ENCODE peak calls at places on chromosomes 16 and 17, in nine cellular contexts. One of them, this sample, is unnamed.
A peak's percentile ranks its signal among the peaks of the same experiment; 100 is the strongest.

GRCh38 chr17:43710101-43710500 is 48.4 kb upstream of the MEOX1 start:
- DNase-seq in stimulated activated CD4-positive, alpha-beta T cell treated with anti-CD3 and anti-CD28 coated beads, Interleukin-2, amount 100 ng/mL, for 24 hours: no peak
- DNase-seq in T-helper 2 cell: no peak
- DNase-seq in HTR-8/SVneo: no peak
- DNase-seq in adrenal gland: no peak
- DNase-seq in WTC11: no peak
- DNase-seq in EL: no peak
- DNase-seq in GF-D8: no peak
- DNase-seq in activated T-helper 9 cell treated with anti-CD3 and anti-CD28 coated beads, Interleukin-2, amount 50 U/mL, for 16 hours: no peak
- DNase-seq in this sample: no peak

GRCh38 chr17:21419299-21420239 is 43.4 kb downstream of the KCNJ12 start:
- DNase-seq in stimulated activated CD4-positive, alpha-beta T cell treated with anti-CD3 and anti-CD28 coated beads, Interleukin-2, amount 100 ng/mL, for 24 hours: no peak
- DNase-seq in T-helper 2 cell: peak; percentile 31
- DNase-seq in HTR-8/SVneo: no peak
- DNase-seq in adrenal gland: no peak
- DNase-seq in WTC11: peak; percentile 19
- DNase-seq in EL: no peak
- DNase-seq in GF-D8: no peak
- DNase-seq in activated T-helper 9 cell treated with anti-CD3 and anti-CD28 coated beads, Interleukin-2, amount 50 U/mL, for 16 hours: no peak
- DNase-seq in this sample: no peak

GRCh38 chr17:77734371-77735050 is 224.0 kb upstream of the TNRC6C start:
- DNase-seq in stimulated activated CD4-positive, alpha-beta T cell treated with anti-CD3 and anti-CD28 coated beads, Interleukin-2, amount 100 ng/mL, for 24 hours: no peak
- DNase-seq in T-helper 2 cell: no peak
- DNase-seq in HTR-8/SVneo: peak; percentile 94
- DNase-seq in adrenal gland: peak; percentile 69
- DNase-seq in WTC11: peak; percentile 47
- DNase-seq in EL: peak; percentile 68
- DNase-seq in GF-D8: no peak
- DNase-seq in activated T-helper 9 cell treated with anti-CD3 and anti-CD28 coated beads, Interleukin-2, amount 50 U/mL, for 16 hours: no peak
- DNase-seq in this sample: peak; percentile 81

GRCh38 chr16:19757026-19757425 is 39.0 kb downstream of the IQCK start:
- DNase-seq in stimulated activated CD4-positive, alpha-beta T cell treated with anti-CD3 and anti-CD28 coated beads, Interleukin-2, amount 100 ng/mL, for 24 hours: no peak
- DNase-seq in T-helper 2 cell: no peak
- DNase-seq in HTR-8/SVneo: no peak
- DNase-seq in adrenal gland: no peak
- DNase-seq in WTC11: no peak
- DNase-seq in EL: peak; percentile 4
- DNase-seq in GF-D8: no peak
- DNase-seq in activated T-helper 9 cell treated with anti-CD3 and anti-CD28 coated beads, Interleukin-2, amount 50 U/mL, for 16 hours: no peak
- DNase-seq in this sample: peak; percentile 41

GRCh38 chr16:27748868-27749546 is 199.1 kb downstream of the KATNIP start:
- DNase-seq in stimulated activated CD4-positive, alpha-beta T cell treated with anti-CD3 and anti-CD28 coated beads, Interleukin-2, amount 100 ng/mL, for 24 hours: no peak
- DNase-seq in T-helper 2 cell: no peak
- DNase-seq in HTR-8/SVneo: peak; percentile 84
- DNase-seq in adrenal gland: no peak
- DNase-seq in WTC11: peak; percentile 44
- DNase-seq in EL: peak; percentile 92
- DNase-seq in GF-D8: no peak
- DNase-seq in activated T-helper 9 cell treated with anti-CD3 and anti-CD28 coated beads, Interleukin-2, amount 50 U/mL, for 16 hours: no peak
- DNase-seq in this sample: peak; percentile 98

GRCh38 chr16:907819-908218 is 63.0 kb downstream of the LMF1 start:
- DNase-seq in stimulated activated CD4-positive, alpha-beta T cell treated with anti-CD3 and anti-CD28 coated beads, Interleukin-2, amount 100 ng/mL, for 24 hours: no peak
- DNase-seq in T-helper 2 cell: no peak
- DNase-seq in HTR-8/SVneo: no peak
- DNase-seq in adrenal gland: no peak
- DNase-seq in WTC11: no peak
- DNase-seq in EL: no peak
- DNase-seq in GF-D8: no peak
- DNase-seq in activated T-helper 9 cell treated with anti-CD3 and anti-CD28 coated beads, Interleukin-2, amount 50 U/mL, for 16 hours: no peak
- DNase-seq in this sample: no peak

GRCh38 chr17:82914375-82914774 is 74.6 kb upstream of the ZNF750 start:
- DNase-seq in stimulated activated CD4-positive, alpha-beta T cell treated with anti-CD3 and anti-CD28 coated beads, Interleukin-2, amount 100 ng/mL, for 24 hours: no peak
- DNase-seq in T-helper 2 cell: no peak
- DNase-seq in HTR-8/SVneo: no peak
- DNase-seq in adrenal gland: no peak
- DNase-seq in WTC11: no peak
- DNase-seq in EL: no peak
- DNase-seq in GF-D8: no peak
- DNase-seq in activated T-helper 9 cell treated with anti-CD3 and anti-CD28 coated beads, Interleukin-2, amount 50 U/mL, for 16 hours: no peak
- DNase-seq in this sample: peak; percentile 71

GRCh38 chr17:39144414-39144813 is 7.0 kb downstream of the PLXDC1 start:
- DNase-seq in stimulated activated CD4-positive, alpha-beta T cell treated with anti-CD3 and anti-CD28 coated beads, Interleukin-2, amount 100 ng/mL, for 24 hours: no peak
- DNase-seq in T-helper 2 cell: no peak
- DNase-seq in HTR-8/SVneo: no peak
- DNase-seq in adrenal gland: peak; percentile 51
- DNase-seq in WTC11: no peak
- DNase-seq in EL: peak; percentile 75
- DNase-seq in GF-D8: no peak
- DNase-seq in activated T-helper 9 cell treated with anti-CD3 and anti-CD28 coated beads, Interleukin-2, amount 50 U/mL, for 16 hours: no peak
- DNase-seq in this sample: peak; percentile 62

GRCh38 chr17:57762375-57762916 is 17.3 kb upstream of the CCDC182 start:
- DNase-seq in stimulated activated CD4-positive, alpha-beta T cell treated with anti-CD3 and anti-CD28 coated beads, Interleukin-2, amount 100 ng/mL, for 24 hours: no peak
- DNase-seq in T-helper 2 cell: no peak
- DNase-seq in HTR-8/SVneo: no peak
- DNase-seq in adrenal gland: no peak
- DNase-seq in WTC11: no peak
- DNase-seq in EL: no peak
- DNase-seq in GF-D8: no peak
- DNase-seq in activated T-helper 9 cell treated with anti-CD3 and anti-CD28 coated beads, Interleukin-2, amount 50 U/mL, for 16 hours: no peak
- DNase-seq in this sample: no peak

GRCh38 chr17:31508310-31509094 is 117.0 kb downstream of the RAB11FIP4 start:
- DNase-seq in stimulated activated CD4-positive, alpha-beta T cell treated with anti-CD3 and anti-CD28 coated beads, Interleukin-2, amount 100 ng/mL, for 24 hours: peak; percentile 63
- DNase-seq in T-helper 2 cell: peak; percentile 88
- DNase-seq in HTR-8/SVneo: no peak
- DNase-seq in adrenal gland: no peak
- DNase-seq in WTC11: peak; percentile 40
- DNase-seq in EL: no peak
- DNase-seq in GF-D8: peak; percentile 39
- DNase-seq in activated T-helper 9 cell treated with anti-CD3 and anti-CD28 coated beads, Interleukin-2, amount 50 U/mL, for 16 hours: peak; percentile 23
- DNase-seq in this sample: no peak

GRCh38 chr17:82105417-82105881 is 7.4 kb upstream of the FASN start:
- DNase-seq in stimulated activated CD4-positive, alpha-beta T cell treated with anti-CD3 and anti-CD28 coated beads, Interleukin-2, amount 100 ng/mL, for 24 hours: no peak
- DNase-seq in T-helper 2 cell: no peak
- DNase-seq in HTR-8/SVneo: no peak
- DNase-seq in adrenal gland: peak; percentile 27
- DNase-seq in WTC11: no peak
- DNase-seq in EL: no peak
- DNase-seq in GF-D8: no peak
- DNase-seq in activated T-helper 9 cell treated with anti-CD3 and anti-CD28 coated beads, Interleukin-2, amount 50 U/mL, for 16 hours: no peak
- DNase-seq in this sample: no peak

GRCh38 chr16:85256190-85256739 is 144.0 kb upstream of the CIBAR2 start:
- DNase-seq in stimulated activated CD4-positive, alpha-beta T cell treated with anti-CD3 and anti-CD28 coated beads, Interleukin-2, amount 100 ng/mL, for 24 hours: no peak
- DNase-seq in T-helper 2 cell: no peak
- DNase-seq in HTR-8/SVneo: no peak
- DNase-seq in adrenal gland: no peak
- DNase-seq in WTC11: no peak
- DNase-seq in EL: no peak
- DNase-seq in GF-D8: no peak
- DNase-seq in activated T-helper 9 cell treated with anti-CD3 and anti-CD28 coated beads, Interleukin-2, amount 50 U/mL, for 16 hours: no peak
- DNase-seq in this sample: no peak

GRCh38 chr16:50669741-50670140 is 11.4 kb downstream of the SNX20 start:
- DNase-seq in stimulated activated CD4-positive, alpha-beta T cell treated with anti-CD3 and anti-CD28 coated beads, Interleukin-2, amount 100 ng/mL, for 24 hours: no peak
- DNase-seq in T-helper 2 cell: no peak
- DNase-seq in HTR-8/SVneo: no peak
- DNase-seq in adrenal gland: no peak
- DNase-seq in WTC11: no peak
- DNase-seq in EL: no peak
- DNase-seq in GF-D8: no peak
- DNase-seq in activated T-helper 9 cell treated with anti-CD3 and anti-CD28 coated beads, Interleukin-2, amount 50 U/mL, for 16 hours: no peak
- DNase-seq in this sample: no peak

GRCh38 chr16:14186007-14186953 is 115.2 kb downstream of the MRTFB start:
- DNase-seq in stimulated activated CD4-positive, alpha-beta T cell treated with anti-CD3 and anti-CD28 coated beads, Interleukin-2, amount 100 ng/mL, for 24 hours: no peak
- DNase-seq in T-helper 2 cell: no peak
- DNase-seq in HTR-8/SVneo: peak; percentile 34
- DNase-seq in adrenal gland: no peak
- DNase-seq in WTC11: peak; percentile 46
- DNase-seq in EL: peak; percentile 63
- DNase-seq in GF-D8: no peak
- DNase-seq in activated T-helper 9 cell treated with anti-CD3 and anti-CD28 coated beads, Interleukin-2, amount 50 U/mL, for 16 hours: no peak
- DNase-seq in this sample: peak; percentile 49

GRCh38 chr16:4337540-4338088 is 13.5 kb downstream of the PAM16 start:
- DNase-seq in stimulated activated CD4-positive, alpha-beta T cell treated with anti-CD3 and anti-CD28 coated beads, Interleukin-2, amount 100 ng/mL, for 24 hours: no peak
- DNase-seq in T-helper 2 cell: no peak
- DNase-seq in HTR-8/SVneo: no peak
- DNase-seq in adrenal gland: no peak
- DNase-seq in WTC11: no peak
- DNase-seq in EL: no peak
- DNase-seq in GF-D8: no peak
- DNase-seq in activated T-helper 9 cell treated with anti-CD3 and anti-CD28 coated beads, Interleukin-2, amount 50 U/mL, for 16 hours: no peak
- DNase-seq in this sample: no peak

GRCh38 chr17:64343071-64343774 is 47.4 kb downstream of the PECAM1 start:
- DNase-seq in stimulated activated CD4-positive, alpha-beta T cell treated with anti-CD3 and anti-CD28 coated beads, Interleukin-2, amount 100 ng/mL, for 24 hours: no peak
- DNase-seq in T-helper 2 cell: no peak
- DNase-seq in HTR-8/SVneo: no peak
- DNase-seq in adrenal gland: no peak
- DNase-seq in WTC11: no peak
- DNase-seq in EL: no peak
- DNase-seq in GF-D8: no peak
- DNase-seq in activated T-helper 9 cell treated with anti-CD3 and anti-CD28 coated beads, Interleukin-2, amount 50 U/mL, for 16 hours: no peak
- DNase-seq in this sample: no peak

GRCh38 chr16:23016372-23016771 is 132.9 kb downstream of the USP31 start:
- DNase-seq in stimulated activated CD4-positive, alpha-beta T cell treated with anti-CD3 and anti-CD28 coated beads, Interleukin-2, amount 100 ng/mL, for 24 hours: no peak
- DNase-seq in T-helper 2 cell: no peak
- DNase-seq in HTR-8/SVneo: no peak
- DNase-seq in adrenal gland: no peak
- DNase-seq in WTC11: no peak
- DNase-seq in EL: no peak
- DNase-seq in GF-D8: no peak
- DNase-seq in activated T-helper 9 cell treated with anti-CD3 and anti-CD28 coated beads, Interleukin-2, amount 50 U/mL, for 16 hours: no peak
- DNase-seq in this sample: no peak

GRCh38 chr16:53566568-53566967 is 63.6 kb upstream of the AKTIP start:
- DNase-seq in stimulated activated CD4-positive, alpha-beta T cell treated with anti-CD3 and anti-CD28 coated beads, Interleukin-2, amount 100 ng/mL, for 24 hours: no peak
- DNase-seq in T-helper 2 cell: no peak
- DNase-seq in HTR-8/SVneo: no peak
- DNase-seq in adrenal gland: no peak
- DNase-seq in WTC11: no peak
- DNase-seq in EL: no peak
- DNase-seq in GF-D8: no peak
- DNase-seq in activated T-helper 9 cell treated with anti-CD3 and anti-CD28 coated beads, Interleukin-2, amount 50 U/mL, for 16 hours: no peak
- DNase-seq in this sample: no peak

GRCh38 chr17:35915153-35915969 is 15.2 kb downstream of the RDM1 start:
- DNase-seq in stimulated activated CD4-positive, alpha-beta T cell treated with anti-CD3 and anti-CD28 coated beads, Interleukin-2, amount 100 ng/mL, for 24 hours: no peak
- DNase-seq in T-helper 2 cell: no peak
- DNase-seq in HTR-8/SVneo: no peak
- DNase-seq in adrenal gland: no peak
- DNase-seq in WTC11: no peak
- DNase-seq in EL: no peak
- DNase-seq in GF-D8: no peak
- DNase-seq in activated T-helper 9 cell treated with anti-CD3 and anti-CD28 coated beads, Interleukin-2, amount 50 U/mL, for 16 hours: no peak
- DNase-seq in this sample: no peak

GRCh38 chr17:66406701-66407644 is 104.6 kb downstream of the PRKCA start:
- DNase-seq in stimulated activated CD4-positive, alpha-beta T cell treated with anti-CD3 and anti-CD28 coated beads, Interleukin-2, amount 100 ng/mL, for 24 hours: no peak
- DNase-seq in T-helper 2 cell: no peak
- DNase-seq in HTR-8/SVneo: no peak
- DNase-seq in adrenal gland: no peak
- DNase-seq in WTC11: no peak
- DNase-seq in EL: no peak
- DNase-seq in GF-D8: no peak
- DNase-seq in activated T-helper 9 cell treated with anti-CD3 and anti-CD28 coated beads, Interleukin-2, amount 50 U/mL, for 16 hours: no peak
- DNase-seq in this sample: no peak

GRCh38 chr17:2138768-2139167 is 83.9 kb downstream of the HIC1 start:
- DNase-seq in stimulated activated CD4-positive, alpha-beta T cell treated with anti-CD3 and anti-CD28 coated beads, Interleukin-2, amount 100 ng/mL, for 24 hours: no peak
- DNase-seq in T-helper 2 cell: no peak
- DNase-seq in HTR-8/SVneo: peak; percentile 48
- DNase-seq in adrenal gland: peak; percentile 78
- DNase-seq in WTC11: no peak
- DNase-seq in EL: peak; percentile 67
- DNase-seq in GF-D8: peak; percentile 69
- DNase-seq in activated T-helper 9 cell treated with anti-CD3 and anti-CD28 coated beads, Interleukin-2, amount 50 U/mL, for 16 hours: no peak
- DNase-seq in this sample: peak; percentile 26